ENCODE peak calls at places on chromosomes 7 and 10, in eight cellular contexts. W, S, F, E, X, V, Z and Y are unnamed samples.

GRCh38 chr7:132410385-132410784 is 165.9 kb downstream of the PLXNA4 start:
- DNase-seq in W (no peak), E (no peak), F (peak; percentile 37), Z (no peak), X (no peak), S (no peak), V (peak; percentile 22), Y (no peak)

GRCh38 chr10:42783181-42783549 is 570 bp downstream of the BMS1 start:
- DNase-seq in Z (no peak), F (peak; percentile 83), X (no peak), V (peak; percentile 51), S (no peak), E (no peak), W (peak; percentile 68), Y (no peak)

GRCh38 chr10:88249450-88249849 is 333.7 kb downstream of the RNLS start:
- DNase-seq in Z (no peak), S (no peak), E (no peak), W (no peak), V (no peak), X (no peak), F (peak; percentile 12), Y (no peak)

GRCh38 chr7:100220833-100221718 is 1.3 kb downstream of the PVRIG start:
- DNase-seq in Z (no peak), X (peak; percentile 94), F (no peak), E (peak; percentile 98), S (no peak), W (no peak), V (no peak), Y (no peak)

GRCh38 chr7:44144968-44145418 is 3.9 kb upstream of the MYL7 start:
- DNase-seq in E (no peak), F (no peak), X (no peak), S (no peak), W (no peak), V (no peak), Z (peak; percentile 42), Y (no peak)

GRCh38 chr7:28768577-28769147 is 189.5 kb downstream of the TRIL start:
- DNase-seq in F (peak; percentile 92), S (no peak), Z (no peak), X (no peak), V (no peak), E (no peak), W (peak; percentile 41), Y (no peak)

GRCh38 chr10:14358886-14359573 is 28.3 kb upstream of the FRMD4A start:
- DNase-seq in X (no peak), V (no peak), W (no peak), E (no peak), F (no peak), Z (no peak), S (no peak), Y (no peak)

GRCh38 chr10:33263453-33263852 is 71.0 kb downstream of the NRP1 start:
- DNase-seq in V (no peak), E (no peak), Z (no peak), S (no peak), F (peak; percentile 70), X (no peak), W (peak; percentile 98), Y (no peak)

GRCh38 chr7:94696981-94697670 is 41.2 kb upstream of the SGCE start:
- DNase-seq in W (peak; percentile 96), Z (no peak), S (peak; percentile 61), E (no peak), F (peak; percentile 96), V (peak; percentile 74), X (no peak), Y (no peak)

GRCh38 chr7:3780525-3780924 is 479.5 kb downstream of the SDK1 start:
- DNase-seq in W (no peak), F (no peak), V (no peak), X (no peak), S (no peak), Z (no peak), E (no peak), Y (peak; percentile 15)

GRCh38 chr7:94972296-94972695 is 64.9 kb downstream of the PPP1R9A start:
- DNase-seq in E (no peak), S (no peak), Z (no peak), F (peak; percentile 52), X (no peak), W (peak; percentile 87), V (no peak), Y (no peak)

GRCh38 chr10:124671486-124672075 is 72.6 kb downstream of the FAM53B start:
- DNase-seq in S (peak; percentile 34), Z (peak; percentile 74), V (peak; percentile 39), E (no peak), F (peak; percentile 72), X (no peak), W (peak; percentile 3), Y (peak; percentile 57)

GRCh38 chr7:139242741-139243281 is 11.8 kb downstream of the UBN2 start:
- DNase-seq in X (no peak), Z (no peak), V (peak; percentile 26), E (no peak), W (peak; percentile 80), S (no peak), F (peak; percentile 74), Y (no peak)

GRCh38 chr10:119871881-119872609 is 598 bp downstream of the MCMBP start:
- DNase-seq in W (peak; percentile 41), E (peak; percentile 72), V (peak; percentile 75), S (peak; percentile 51), F (peak; percentile 64), Z (peak; percentile 71), X (peak; percentile 78), Y (peak; percentile 81)

GRCh38 chr7:71752171-71752935 is 620.4 kb downstream of the GALNT17 start:
- DNase-seq in X (peak; percentile 58), Z (peak; percentile 89), V (peak; percentile 80), E (no peak), S (no peak), W (peak; percentile 37), F (peak; percentile 46), Y (peak; percentile 91)

GRCh38 chr10:104368406-104368805 is 14.8 kb downstream of the CFAP58 start:
- DNase-seq in V (no peak), S (no peak), Z (no peak), E (no peak), X (no peak), F (no peak), W (no peak), Y (no peak)

GRCh38 chr10:104371753-104372152 is 18.1 kb downstream of the CFAP58 start:
- DNase-seq in E (no peak), X (no peak), F (no peak), Z (no peak), W (no peak), S (no peak), V (no peak), Y (no peak)

DNA sequence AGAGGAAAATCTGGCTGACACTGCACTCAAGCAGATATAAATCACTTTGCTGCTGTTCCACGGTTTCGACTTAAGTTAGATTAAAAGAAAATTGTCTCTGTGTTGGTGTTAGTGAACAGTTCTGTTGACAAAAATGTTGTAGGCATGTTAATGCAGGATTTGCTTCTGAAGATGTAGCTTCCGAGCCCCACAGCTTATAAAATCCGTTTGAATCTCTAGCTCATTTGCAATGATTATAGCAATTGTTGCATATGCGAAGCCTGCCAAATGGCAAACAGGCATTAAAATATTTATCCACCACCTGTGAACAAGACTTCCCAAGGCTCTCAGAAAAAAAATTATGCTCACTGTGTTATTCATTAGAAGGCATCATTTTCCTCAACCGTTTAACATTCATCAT is 14.2 kb downstream of the CFAP58 start:
- DNase-seq in E (no peak), W (no peak), F (no peak), S (no peak), V (no peak), X (no peak), Z (no peak), Y (no peak)
- H3K9me2 ChIP-seq in E (no peaks in the 10 kb centered on the region), W (no peaks in the 10 kb centered on the region), F (no peaks in the 10 kb centered on the region), S (no peaks in the 10 kb centered on the region), V (no peaks in the 10 kb centered on the region), X (no peaks in the 10 kb centered on the region), Z (no peaks in the 10 kb centered on the region), Y (no peaks in the 10 kb centered on the region)

GRCh38 chr7:149853157-149853556 is 15.0 kb downstream of the ZNF862 start:
- DNase-seq in W (no peak), F (no peak), E (no peak), Z (no peak), X (no peak), V (no peak), S (no peak), Y (no peak)
- H3K9me2 ChIP-seq in W (no peaks in the 10 kb centered on the region), F (no peaks in the 10 kb centered on the region), E (no peaks in the 10 kb centered on the region), Z (no peaks in the 10 kb centered on the region), X (no peaks in the 10 kb centered on the region), V (no peaks in the 10 kb centered on the region), S (no peaks in the 10 kb centered on the region), Y (no peaks in the 10 kb centered on the region)

GRCh38 chr10:133127291-133128125 is 32.5 kb upstream of the KNDC1 start:
- DNase-seq in E (peak; percentile 68), W (peak; percentile 16), X (no peak), Z (peak; percentile 79), F (peak; percentile 50), V (no peak), S (peak; percentile 1), Y (peak; percentile 70)
- H3K9me2 ChIP-seq in E (no peaks in the 10 kb centered on the region), W (no peaks in the 10 kb centered on the region), X (no peaks in the 10 kb centered on the region), Z (no peaks in the 10 kb centered on the region), F (no peaks in the 10 kb centered on the region), V (no peaks in the 10 kb centered on the region), S (no peaks in the 10 kb centered on the region), Y (no peaks in the 10 kb centered on the region)

DNA sequence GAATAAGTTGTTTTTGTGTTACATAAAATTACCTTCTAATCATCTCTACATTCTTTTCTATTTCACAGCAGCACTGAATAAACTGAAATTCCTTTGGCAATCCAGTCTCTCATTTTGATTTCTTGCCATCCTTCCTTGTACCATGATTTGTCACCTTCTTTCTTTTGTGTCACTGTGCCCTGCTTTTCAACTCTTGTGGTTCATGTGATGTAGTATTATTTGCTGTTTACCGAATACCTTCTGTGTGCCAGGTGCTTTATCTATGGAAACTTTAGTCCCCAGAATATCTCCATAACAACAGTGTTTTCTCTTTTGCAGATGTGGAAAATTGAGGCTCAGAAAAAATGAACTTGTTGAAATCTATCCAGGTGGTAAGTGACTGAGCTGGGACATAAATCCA is 220.3 kb downstream of the STK31 start:
- DNase-seq in X (no peak), Z (no peak), F (no peak), S (no peak), V (no peak), E (no peak), W (no peak), Y (no peak)
- H3K9me2 ChIP-seq in X (no peaks in the 10 kb centered on the region), Z (no peaks in the 10 kb centered on the region), F (no peaks in the 10 kb centered on the region), S (no peaks in the 10 kb centered on the region), V (no peaks in the 10 kb centered on the region), E (no peaks in the 10 kb centered on the region), W (no peaks in the 10 kb centered on the region), Y (no peaks in the 10 kb centered on the region)